ENCODE peak calls at places on chromosomes 3 and 15, in four cellular contexts. R, D, H and A are unnamed samples.
A peak's percentile ranks its signal among the peaks of the same experiment; 100 is the strongest.

GRCh38 chr3:192514081-192514753 is 213.1 kb downstream of the FGF12 start:
- DNase-seq in R (peak; percentile 62), D (no peak), H (peak; percentile 33), A (peak; percentile 47)

GRCh38 chr3:22315925-22316324 is 564.9 kb upstream of the ZNF385D start:
- DNase-seq in R (no peak), D (no peak), H (peak; percentile 6), A (no peak)

GRCh38 chr3:13524979-13525669 is 23.8 kb upstream of the FBLN2 start:
- DNase-seq in R (no peak), D (no peak), H (peak; percentile 81), A (no peak)

GRCh38 chr3:63927623-63928280 is 15.6 kb upstream of the SCAANT1 start:
- DNase-seq in R (no peak), D (no peak), H (no peak), A (no peak)

GRCh38 chr3:87125116-87125515 is 102.0 kb upstream of the CHMP2B start:
- DNase-seq in R (no peak), D (no peak), H (no peak), A (no peak)

GRCh38 chr3:10448544-10448943 is 56.8 kb downstream of the ATP2B2 start:
- DNase-seq in R (no peak), D (no peak), H (no peak), A (no peak)

GRCh38 chr3:165983284-165983683 is 146.1 kb upstream of the BCHE start:
- DNase-seq in R (no peak), D (no peak), H (no peak), A (no peak)

GRCh38 chr3:45892161-45892560 is 5.8 kb downstream of the CCR9 start:
- DNase-seq in R (no peak), D (no peak), H (no peak), A (no peak)

GRCh38 chr3:131036200-131036816 is 9.6 kb downstream of the NEK11 start:
- DNase-seq in R (no peak), D (no peak), H (peak; percentile 61), A (no peak)

GRCh38 chr15:47744496-47744895 is 27.2 kb downstream of the SEMA6D start:
- DNase-seq in R (no peak), D (no peak), H (no peak), A (no peak)

GRCh38 chr3:196008929-196009328 is 73.0 kb downstream of the TFRC start:
- DNase-seq in R (no peak), D (no peak), H (no peak), A (no peak)

GRCh38 chr3:121730940-121731687 is 18.4 kb downstream of the GOLGB1 start:
- DNase-seq in R (no peak), D (no peak), H (no peak), A (no peak)

GRCh38 chr15:47027322-47027946 is 689.9 kb upstream of the SEMA6D start:
- DNase-seq in R (no peak), D (no peak), H (no peak), A (no peak)

GRCh38 chr3:24502690-24503089 is 8.0 kb upstream of the THRB start:
- DNase-seq in R (no peak), D (no peak), H (peak; percentile 53), A (no peak)

GRCh38 chr15:98842192-98842972 is 165.2 kb downstream of the PGPEP1L start:
- DNase-seq in R (no peak), D (no peak), H (no peak), A (no peak)

GRCh38 chr3:129441215-129441614 is 1.2 kb downstream of the IFT122 start:
- DNase-seq in R (no peak), D (no peak), H (no peak), A (no peak)

GRCh38 chr3:46880884-46881818 is 3.6 kb downstream of the PTH1R start:
- DNase-seq in R (peak; percentile 49), D (no peak), H (no peak), A (no peak)

GRCh38 chr15:68620721-68621528 is 42.1 kb downstream of the CORO2B start:
- DNase-seq in R (peak; percentile 72), D (no peak), H (peak; percentile 99), A (peak; percentile 85)

GRCh38 chr15:63971427-63971805 is 74.9 kb downstream of the DAPK2 start:
- DNase-seq in R (no peak), D (peak; percentile 23), H (no peak), A (no peak)

GRCh38 chr3:28286595-28286994 is 45.2 kb downstream of the CMC1 start:
- DNase-seq in R (no peak), D (no peak), H (peak; percentile 64), A (peak; percentile 18)

GRCh38 chr3:48273594-48274211 is 32.8 kb downstream of the ZNF589 start:
- DNase-seq in R (peak; percentile 60), D (peak; percentile 53), H (peak; percentile 73), A (peak; percentile 61)

GRCh38 chr3:132317229-132317948 is at the start of gene ACP3:
- DNase-seq in R (no peak), D (no peak), H (peak; percentile 96), A (no peak)

GRCh38 chr3:60856299-60857046 is 394.8 kb downstream of the FHIT start:
- DNase-seq in R (no peak), D (no peak), H (no peak), A (no peak)

GRCh38 chr3:54870423-54870822 is 57.4 kb downstream of the LRTM1 start:
- DNase-seq in R (no peak), D (no peak), H (peak; percentile 93), A (peak; percentile 41)

GRCh38 chr3:99651561-99651960 is 13.2 kb downstream of the COL8A1 start:
- DNase-seq in R (no peak), D (no peak), H (peak; percentile 80), A (no peak)

GRCh38 chr15:64452988-64453688 is 7.2 kb upstream of the ZNF609 start:
- DNase-seq in R (peak; percentile 37), D (no peak), H (peak; percentile 46), A (peak; percentile 65)

GRCh38 chr3:157127831-157128767 is 31.8 kb downstream of the CCNL1 start:
- DNase-seq in R (no peak), D (peak; percentile 61), H (peak; percentile 89), A (no peak)

GRCh38 chr15:32730677-32731654 is 13.2 kb downstream of the GREM1 start:
- DNase-seq in R (peak; percentile 32), D (no peak), H (peak; percentile 56), A (peak; percentile 73)